ENCODE peak calls at places on chromosome 7, in four cellular contexts. One of them, this sample, is unnamed.
A peak's percentile ranks its signal among the peaks of the same experiment; 100 is the strongest.

GRCh38 chr7:139943391-139943790 is 114.3 kb downstream of the TBXAS1 start:
- DNase-seq in HepG2: no peak
- DNase-seq in SK-N-SH: peak; percentile 37
- DNase-seq in GM12878: no peak
- DNase-seq in this sample: no peak

GRCh38 chr7:119606297-119606696 is 666.7 kb upstream of the KCND2 start:
- DNase-seq in HepG2: no peak
- DNase-seq in GM12878: no peak
- DNase-seq in SK-N-SH: no peak
- DNase-seq in this sample: no peak

GRCh38 chr7:155741805-155742204 is 70.5 kb downstream of the SHH start:
- DNase-seq in GM12878: no peak
- DNase-seq in HepG2: no peak
- DNase-seq in SK-N-SH: no peak
- DNase-seq in this sample: no peak

GRCh38 chr7:108461855-108462254 is 5.6 kb upstream of the NRCAM start:
- DNase-seq in SK-N-SH: peak; percentile 73
- DNase-seq in HepG2: no peak
- DNase-seq in GM12878: no peak
- DNase-seq in this sample: no peak

GRCh38 chr7:143013897-143014296 is 13.0 kb downstream of the OR9A2 start:
- DNase-seq in GM12878: no peak
- DNase-seq in SK-N-SH: no peak
- DNase-seq in HepG2: no peak
- DNase-seq in this sample: peak; percentile 7

GRCh38 chr7:74454059-74454947 is 597 bp downstream of the GTF2IRD1 start:
- DNase-seq in HepG2: no peak
- DNase-seq in SK-N-SH: peak; percentile 89
- DNase-seq in GM12878: no peak
- DNase-seq in this sample: no peak

GRCh38 chr7:39621784-39622411 is 1.5 kb upstream of the RALA start:
- DNase-seq in SK-N-SH: no peak
- DNase-seq in HepG2: no peak
- DNase-seq in GM12878: no peak
- DNase-seq in this sample: no peak

GRCh38 chr7:155593455-155594162 is 47.2 kb upstream of the CNPY1 start:
- DNase-seq in HepG2: no peak
- DNase-seq in GM12878: no peak
- DNase-seq in SK-N-SH: no peak
- DNase-seq in this sample: no peak

GRCh38 chr7:73701357-73701995 is 18.0 kb downstream of the STX1A start:
- DNase-seq in GM12878: no peak
- DNase-seq in HepG2: peak; percentile 54
- DNase-seq in SK-N-SH: peak; percentile 92
- DNase-seq in this sample: peak; percentile 95

GRCh38 chr7:12851841-12852240 is 164.4 kb downstream of the ARL4A start:
- DNase-seq in SK-N-SH: no peak
- DNase-seq in HepG2: no peak
- DNase-seq in GM12878: no peak
- DNase-seq in this sample: peak; percentile 19

GRCh38 chr7:12855036-12855435 is 167.6 kb downstream of the ARL4A start:
- DNase-seq in SK-N-SH: no peak
- DNase-seq in GM12878: no peak
- DNase-seq in HepG2: no peak
- DNase-seq in this sample: no peak

GRCh38 chr7:12847001-12847400 is 159.6 kb downstream of the ARL4A start:
- DNase-seq in HepG2: no peak
- DNase-seq in SK-N-SH: no peak
- DNase-seq in GM12878: no peak
- DNase-seq in this sample: no peak

DNA sequence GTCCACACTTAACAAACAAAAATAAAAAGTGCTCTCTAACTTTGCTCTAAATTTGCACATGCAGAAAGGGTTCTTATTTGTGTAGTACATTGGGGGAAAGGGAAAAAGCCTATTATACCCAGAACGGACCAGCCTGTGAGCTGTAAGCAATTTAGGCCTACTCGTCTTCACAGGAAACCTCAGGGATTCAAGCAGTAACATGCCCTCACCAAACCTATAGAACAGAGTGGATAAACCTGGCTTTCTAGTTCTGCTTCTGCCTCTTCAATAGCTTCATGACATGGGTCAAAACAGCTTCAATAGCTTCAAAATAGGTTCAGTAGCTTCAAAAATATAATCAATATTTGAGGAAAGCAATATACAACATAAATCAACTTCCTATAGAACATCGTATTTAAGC is 163.7 kb downstream of the ARL4A start:
- DNase-seq in GM12878: no peak
- DNase-seq in SK-N-SH: no peak
- DNase-seq in HepG2: no peak
- DNase-seq in this sample: no peak
- TF ChIP-seq REST in GM12878: no peak
- TF ChIP-seq REST in SK-N-SH: no peak
- TF ChIP-seq REST in HepG2: no peak
- TF ChIP-seq REST in this sample: no peak

DNA sequence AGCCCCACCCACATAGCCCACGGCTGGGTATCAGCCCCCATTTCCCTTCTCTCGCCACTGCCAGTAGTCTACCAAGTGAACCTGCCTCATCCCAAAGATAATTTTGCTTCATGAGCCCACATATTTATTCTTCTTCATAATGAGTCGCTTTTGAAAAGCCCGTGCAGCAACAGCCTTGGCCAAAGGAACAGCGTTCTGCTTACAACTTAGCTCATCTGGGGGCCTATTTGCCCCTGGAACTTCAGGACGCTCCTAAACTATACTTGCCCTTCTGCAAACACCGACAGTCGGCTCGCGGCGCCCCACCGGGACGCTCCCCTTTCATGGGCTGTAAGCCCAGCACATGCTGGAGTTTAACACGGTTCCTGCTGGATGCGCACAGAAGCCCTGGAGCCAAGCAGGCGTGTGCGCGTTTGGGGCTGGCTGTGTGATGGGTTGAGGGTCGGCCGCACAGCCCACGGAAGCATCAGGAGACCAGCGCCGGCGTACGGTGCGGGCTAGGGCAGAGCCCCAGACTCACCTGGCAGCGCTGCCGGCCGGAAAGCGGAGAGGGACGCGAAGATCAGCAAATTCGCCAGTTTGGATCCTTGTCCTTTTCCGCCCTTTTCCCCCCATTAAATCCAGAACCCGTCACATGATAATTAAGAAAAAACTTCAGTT is 370 bp downstream of the TMEM60 start:
- DNase-seq in SK-N-SH: peak; percentile 30
- DNase-seq in GM12878: no peak
- DNase-seq in HepG2: no peak
- DNase-seq in this sample: no peak
- TF ChIP-seq PBX3 in SK-N-SH: no peak
- TF ChIP-seq PBX3 in GM12878: no peak
- TF ChIP-seq PBX3 in HepG2: no peak
- TF ChIP-seq PBX3 in this sample: no peak

GRCh38 chr7:121689749-121690148 is 183.2 kb upstream of the PTPRZ1 start:
- DNase-seq in SK-N-SH: no peak
- DNase-seq in HepG2: no peak
- DNase-seq in GM12878: no peak
- DNase-seq in this sample: no peak
- TF ChIP-seq REST in SK-N-SH: peak; percentile 59
- TF ChIP-seq REST in HepG2: peak; percentile 69
- TF ChIP-seq REST in GM12878: no peak
- TF ChIP-seq REST in this sample: no peak

DNA sequence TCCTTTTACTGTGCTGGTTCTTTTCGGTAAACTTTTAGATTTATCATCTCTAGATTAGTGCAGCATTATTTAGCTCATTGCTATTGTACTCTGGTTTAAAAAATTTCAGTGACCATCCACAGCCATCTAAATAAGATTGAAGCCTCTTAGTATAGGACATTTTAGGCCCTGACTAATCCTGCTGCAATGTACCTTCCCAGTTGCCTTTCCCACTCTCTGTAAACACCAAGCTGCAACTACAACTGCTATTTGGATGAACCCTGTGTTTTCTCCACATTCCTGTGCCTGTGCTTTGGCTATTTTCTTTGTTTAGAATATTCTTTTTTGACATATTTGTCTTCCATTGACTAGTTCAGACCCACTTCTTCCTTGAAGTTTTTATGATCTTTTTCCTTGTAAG is 314.6 kb downstream of the AUTS2 start:
- DNase-seq in HepG2: no peak
- DNase-seq in GM12878: no peak
- DNase-seq in SK-N-SH: no peak
- DNase-seq in this sample: no peak
- TF ChIP-seq PBX3 in HepG2: no peak
- TF ChIP-seq PBX3 in GM12878: no peak
- TF ChIP-seq PBX3 in SK-N-SH: no peak
- TF ChIP-seq PBX3 in this sample: no peak

GRCh38 chr7:144854839-144855424 is 19.1 kb upstream of the TPK1 start:
- DNase-seq in GM12878: no peak
- DNase-seq in SK-N-SH: peak; percentile 47
- DNase-seq in HepG2: peak; percentile 4
- DNase-seq in this sample: peak; percentile 52
- TF ChIP-seq REST in GM12878: no peak
- TF ChIP-seq REST in SK-N-SH: no peak
- TF ChIP-seq REST in HepG2: no peak
- TF ChIP-seq REST in this sample: no peak

This sample was measured in A549.